ENCODE peak calls at places on chromosomes 1 and 21, in nine cellular contexts. One of them, this sample, is unnamed.

GRCh38 chr1:158227904-158228623 is 26.2 kb upstream of the CD1A start:
- DNase-seq in ELR: no peak
- DNase-seq in HuH-7: no peak
- DNase-seq in CD8-positive, alpha-beta memory T cell: no peak
- DNase-seq in EL: no peak
- DNase-seq in activated CD8-positive, alpha-beta T cell treated with anti-CD3 and anti-CD28 coated beads for 36 hours: no peak
- DNase-seq in HuH-7.5: no peak
- DNase-seq in HS-5: no peak
- DNase-seq in HT1080: no peak
- DNase-seq in this sample: no peak

GRCh38 chr21:14706712-14707111 is 160.6 kb upstream of the SAMSN1 start:
- DNase-seq in HuH-7.5: no peak
- DNase-seq in CD8-positive, alpha-beta memory T cell: no peak
- DNase-seq in HuH-7: no peak
- DNase-seq in activated CD8-positive, alpha-beta T cell treated with anti-CD3 and anti-CD28 coated beads for 36 hours: no peak
- DNase-seq in HS-5: no peak
- DNase-seq in HT1080: no peak
- DNase-seq in ELR: no peak
- DNase-seq in EL: no peak
- DNase-seq in this sample: no peak

GRCh38 chr1:103111926-103112325 is 3.6 kb upstream of the COL11A1 start:
- DNase-seq in ELR: peak
- DNase-seq in activated CD8-positive, alpha-beta T cell treated with anti-CD3 and anti-CD28 coated beads for 36 hours: no peak
- DNase-seq in HS-5: no peak
- DNase-seq in HuH-7: no peak
- DNase-seq in HuH-7.5: no peak
- DNase-seq in EL: peak
- DNase-seq in HT1080: peak
- DNase-seq in CD8-positive, alpha-beta memory T cell: no peak
- DNase-seq in this sample: no peak

GRCh38 chr1:44817307-44817706 is 9.0 kb downstream of the BTBD19 start:
- DNase-seq in HS-5: no peak
- DNase-seq in EL: no peak
- DNase-seq in HuH-7: no peak
- DNase-seq in activated CD8-positive, alpha-beta T cell treated with anti-CD3 and anti-CD28 coated beads for 36 hours: no peak
- DNase-seq in HT1080: no peak
- DNase-seq in HuH-7.5: no peak
- DNase-seq in ELR: no peak
- DNase-seq in CD8-positive, alpha-beta memory T cell: no peak
- DNase-seq in this sample: no peak

GRCh38 chr1:43962324-43962723 is 7.5 kb upstream of the DPH2 start:
- DNase-seq in CD8-positive, alpha-beta memory T cell: no peak
- DNase-seq in HS-5: no peak
- DNase-seq in activated CD8-positive, alpha-beta T cell treated with anti-CD3 and anti-CD28 coated beads for 36 hours: no peak
- DNase-seq in ELR: no peak
- DNase-seq in HuH-7: no peak
- DNase-seq in HuH-7.5: no peak
- DNase-seq in EL: no peak
- DNase-seq in HT1080: no peak
- DNase-seq in this sample: no peak

GRCh38 chr1:223748405-223748772 is 36.0 kb downstream of the CAPN2 start:
- DNase-seq in HuH-7: no peak
- DNase-seq in HuH-7.5: no peak
- DNase-seq in HS-5: no peak
- DNase-seq in HT1080: no peak
- DNase-seq in ELR: peak
- DNase-seq in CD8-positive, alpha-beta memory T cell: no peak
- DNase-seq in EL: peak
- DNase-seq in activated CD8-positive, alpha-beta T cell treated with anti-CD3 and anti-CD28 coated beads for 36 hours: peak
- DNase-seq in this sample: no peak

GRCh38 chr1:56064705-56065104 is 514.7 kb downstream of the PLPP3 start:
- DNase-seq in CD8-positive, alpha-beta memory T cell: no peak
- DNase-seq in activated CD8-positive, alpha-beta T cell treated with anti-CD3 and anti-CD28 coated beads for 36 hours: no peak
- DNase-seq in HS-5: peak
- DNase-seq in EL: peak
- DNase-seq in HuH-7.5: no peak
- DNase-seq in HT1080: peak
- DNase-seq in HuH-7: no peak
- DNase-seq in ELR: peak
- DNase-seq in this sample: no peak

GRCh38 chr1:94929816-94930215 is 2.9 kb upstream of the CNN3 start:
- DNase-seq in HT1080: no peak
- DNase-seq in ELR: no peak
- DNase-seq in HuH-7: no peak
- DNase-seq in HuH-7.5: no peak
- DNase-seq in activated CD8-positive, alpha-beta T cell treated with anti-CD3 and anti-CD28 coated beads for 36 hours: no peak
- DNase-seq in EL: no peak
- DNase-seq in HS-5: no peak
- DNase-seq in CD8-positive, alpha-beta memory T cell: no peak
- DNase-seq in this sample: no peak

GRCh38 chr21:45326834-45327457 is 39.3 kb upstream of the POFUT2 start:
- DNase-seq in HS-5: no peak
- DNase-seq in HuH-7: no peak
- DNase-seq in EL: no peak
- DNase-seq in HuH-7.5: no peak
- DNase-seq in activated CD8-positive, alpha-beta T cell treated with anti-CD3 and anti-CD28 coated beads for 36 hours: no peak
- DNase-seq in ELR: no peak
- DNase-seq in CD8-positive, alpha-beta memory T cell: no peak
- DNase-seq in HT1080: no peak
- DNase-seq in this sample: no peak

GRCh38 chr1:25996966-25997758 is 701 bp downstream of the PAFAH2 start:
- DNase-seq in ELR: peak
- DNase-seq in HT1080: peak
- DNase-seq in HuH-7.5: peak
- DNase-seq in CD8-positive, alpha-beta memory T cell: no peak
- DNase-seq in EL: peak
- DNase-seq in activated CD8-positive, alpha-beta T cell treated with anti-CD3 and anti-CD28 coated beads for 36 hours: peak
- DNase-seq in HS-5: peak
- DNase-seq in HuH-7: peak
- DNase-seq in this sample: no peak

GRCh38 chr1:93874025-93874651 is 4.9 kb downstream of the DNTTIP2 start:
- DNase-seq in ELR: peak
- DNase-seq in HT1080: peak
- DNase-seq in HuH-7: no peak
- DNase-seq in activated CD8-positive, alpha-beta T cell treated with anti-CD3 and anti-CD28 coated beads for 36 hours: no peak
- DNase-seq in HuH-7.5: no peak
- DNase-seq in EL: peak
- DNase-seq in HS-5: peak
- DNase-seq in CD8-positive, alpha-beta memory T cell: no peak
- DNase-seq in this sample: peak

GRCh38 chr21:17802568-17802967 is 16.6 kb downstream of the C21orf91 start:
- DNase-seq in HuH-7.5: no peak
- DNase-seq in HT1080: peak
- DNase-seq in HS-5: peak
- DNase-seq in CD8-positive, alpha-beta memory T cell: no peak
- DNase-seq in ELR: peak
- DNase-seq in HuH-7: no peak
- DNase-seq in EL: peak
- DNase-seq in activated CD8-positive, alpha-beta T cell treated with anti-CD3 and anti-CD28 coated beads for 36 hours: no peak
- DNase-seq in this sample: no peak

GRCh38 chr1:116873680-116874271 is 35.9 kb upstream of the PTGFRN start:
- DNase-seq in EL: peak
- DNase-seq in HS-5: no peak
- DNase-seq in ELR: peak
- DNase-seq in HuH-7.5: no peak
- DNase-seq in HuH-7: no peak
- DNase-seq in HT1080: peak
- DNase-seq in CD8-positive, alpha-beta memory T cell: no peak
- DNase-seq in activated CD8-positive, alpha-beta T cell treated with anti-CD3 and anti-CD28 coated beads for 36 hours: peak
- DNase-seq in this sample: no peak

GRCh38 chr1:43307458-43308158 is 6.8 kb downstream of the TIE1 start:
- DNase-seq in EL: no peak
- DNase-seq in HT1080: no peak
- DNase-seq in ELR: no peak
- DNase-seq in CD8-positive, alpha-beta memory T cell: no peak
- DNase-seq in HuH-7: no peak
- DNase-seq in HS-5: no peak
- DNase-seq in HuH-7.5: no peak
- DNase-seq in activated CD8-positive, alpha-beta T cell treated with anti-CD3 and anti-CD28 coated beads for 36 hours: no peak
- DNase-seq in this sample: no peak

GRCh38 chr1:26154750-26155149 is 4.1 kb upstream of the FAM110D start:
- DNase-seq in HT1080: no peak
- DNase-seq in HuH-7.5: no peak
- DNase-seq in activated CD8-positive, alpha-beta T cell treated with anti-CD3 and anti-CD28 coated beads for 36 hours: no peak
- DNase-seq in HuH-7: no peak
- DNase-seq in CD8-positive, alpha-beta memory T cell: no peak
- DNase-seq in EL: no peak
- DNase-seq in HS-5: no peak
- DNase-seq in ELR: no peak
- DNase-seq in this sample: no peak

GRCh38 chr1:160296036-160296435 is 11.1 kb upstream of the PEX19 start:
- DNase-seq in CD8-positive, alpha-beta memory T cell: no peak
- DNase-seq in activated CD8-positive, alpha-beta T cell treated with anti-CD3 and anti-CD28 coated beads for 36 hours: no peak
- DNase-seq in ELR: no peak
- DNase-seq in HuH-7.5: no peak
- DNase-seq in HS-5: no peak
- DNase-seq in HT1080: no peak
- DNase-seq in HuH-7: no peak
- DNase-seq in EL: no peak
- DNase-seq in this sample: no peak

GRCh38 chr21:28781602-28782274 is 210.9 kb downstream of the LTN1 start:
- DNase-seq in CD8-positive, alpha-beta memory T cell: no peak
- DNase-seq in HuH-7.5: peak
- DNase-seq in HuH-7: peak
- DNase-seq in HT1080: peak
- DNase-seq in ELR: peak
- DNase-seq in activated CD8-positive, alpha-beta T cell treated with anti-CD3 and anti-CD28 coated beads for 36 hours: peak
- DNase-seq in HS-5: no peak
- DNase-seq in EL: peak
- DNase-seq in this sample: peak

GRCh38 chr1:27628712-27629111 is 6.3 kb downstream of the FGR start:
- DNase-seq in CD8-positive, alpha-beta memory T cell: no peak
- DNase-seq in HT1080: no peak
- DNase-seq in ELR: no peak
- DNase-seq in HuH-7.5: no peak
- DNase-seq in activated CD8-positive, alpha-beta T cell treated with anti-CD3 and anti-CD28 coated beads for 36 hours: no peak
- DNase-seq in HS-5: no peak
- DNase-seq in EL: no peak
- DNase-seq in HuH-7: no peak
- DNase-seq in this sample: no peak